ENCODE peak calls at places on chromosomes 16 and 17, in eight cellular contexts. Y is fibroblast of mammary gland; R is iPS DF 19.7; M is putamen; L is stimulated activated CD4-positive, alpha-beta T cell treated with anti-CD3 and anti-CD28 coated beads, Interleukin-2, amount 100 ng/mL, for 48 hours; F is C1 segment of cervical spinal cord; G is cardiac fibroblast; K is hypothalamus. T is an unnamed sample.

GRCh38 chr16:51818342-51818944 is 667.4 kb upstream of the SALL1 start:
- DNase-seq in Y (peak), F (no peak), M (peak), G (peak), K (no peak), R (no peak), L (peak), T (peak)

GRCh38 chr16:84950906-84951305 is 60.4 kb downstream of the ZDHHC7 start:
- DNase-seq in F (no peak), Y (no peak), G (no peak), M (no peak), R (no peak), L (peak), K (no peak), T (no peak)

GRCh38 chr16:46932802-46933201 is 40.7 kb downstream of the DNAJA2 start:
- DNase-seq in L (no peak), R (peak), M (no peak), K (no peak), G (no peak), F (no peak), Y (no peak), T (no peak)

GRCh38 chr17:76957600-76958464 is 89.6 kb downstream of the MGAT5B start:
- DNase-seq in R (no peak), Y (peak), K (no peak), M (no peak), L (no peak), G (no peak), F (no peak), T (peak)

GRCh38 chr16:78022347-78022746 is at the start of gene CLEC3A:
- DNase-seq in F (no peak), K (no peak), G (no peak), L (no peak), M (no peak), Y (no peak), R (no peak), T (no peak)

GRCh38 chr17:40069751-40070643 is 7.2 kb downstream of the THRA start:
- DNase-seq in R (no peak), Y (peak), F (no peak), G (peak), L (no peak), K (no peak), M (peak), T (peak)

GRCh38 chr17:34781571-34782108 is 179.6 kb downstream of the CCT6B start:
- DNase-seq in L (no peak), Y (peak), F (no peak), M (peak), R (no peak), G (no peak), K (no peak), T (no peak)

GRCh38 chr17:29048440-29049360 is 5.8 kb downstream of the PIPOX start:
- DNase-seq in Y (no peak), F (no peak), M (no peak), G (no peak), L (no peak), R (no peak), K (no peak), T (peak)

GRCh38 chr16:83402969-83403368 is 404.8 kb upstream of the HSBP1 start:
- DNase-seq in R (no peak), L (no peak), Y (peak), G (peak), M (no peak), F (no peak), K (no peak), T (no peak)

GRCh38 chr16:1331712-1332617 is 1.5 kb upstream of the BAIAP3 start:
- DNase-seq in Y (peak), K (no peak), F (no peak), M (no peak), G (peak), R (peak), L (no peak), T (peak)

GRCh38 chr16:48444574-48444973 is 59.4 kb upstream of the SIAH1 start:
- DNase-seq in M (no peak), L (no peak), K (no peak), F (no peak), R (no peak), Y (peak), G (peak), T (peak)

GRCh38 chr17:71793550-71793949 is 327.3 kb upstream of the SOX9 start:
- DNase-seq in Y (peak), R (no peak), G (no peak), K (no peak), L (no peak), M (no peak), F (no peak), T (no peak)

GRCh38 chr17:74513987-74514631 is 17.2 kb downstream of the CD300LB start:
- DNase-seq in L (peak), M (no peak), F (no peak), R (no peak), K (no peak), Y (peak), G (peak), T (peak)

GRCh38 chr17:45751466-45751865 is 32.7 kb upstream of the CRHR1 start:
- DNase-seq in G (no peak), L (no peak), F (no peak), R (no peak), M (no peak), Y (no peak), K (no peak), T (no peak)

GRCh38 chr16:22360963-22361659 is 13.3 kb downstream of the CDR2 start:
- DNase-seq in K (no peak), M (no peak), Y (no peak), G (no peak), L (no peak), R (no peak), F (no peak), T (no peak)

GRCh38 chr16:68035227-68035626 is 12.1 kb downstream of the DUS2 start:
- DNase-seq in K (no peak), L (no peak), R (no peak), F (no peak), G (no peak), Y (no peak), M (no peak), T (no peak)

GRCh38 chr17:13352747-13353415 is 248.8 kb downstream of the HS3ST3A1 start:
- DNase-seq in L (no peak), Y (no peak), M (no peak), R (no peak), F (no peak), G (no peak), K (no peak), T (peak)

T was measured in amniotic epithelial cell.